ENCODE peak calls at places on chromosomes 7 and 10, in seven cellular contexts. X, I, K, S, A, M and H are unnamed samples. For H3K4me1, the result is how much of the 10 kb centered on the place peaks cover.

GRCh38 chr7:4683884-4684565 is 1.9 kb downstream of the FOXK1 start:
- DNase-seq in A (peak), I (peak), M (peak), K (peak), S (peak), X (peak), H (no peak)

GRCh38 chr10:43068136-43068395 is 8.8 kb upstream of the RET start:
- DNase-seq in S (no peak), K (no peak), X (no peak), M (no peak), A (no peak), I (no peak), H (no peak)

GRCh38 chr10:122232781-122233180 is 38.3 kb upstream of the BTBD16 start:
- DNase-seq in M (no peak), S (no peak), A (no peak), X (peak), K (peak), I (no peak), H (no peak)

GRCh38 chr7:110373514-110374258 is 717.2 kb upstream of the LRRN3 start:
- DNase-seq in S (no peak), X (peak), A (no peak), I (no peak), M (no peak), K (no peak), H (no peak)

GRCh38 chr7:16648551-16648950 is 2.6 kb downstream of the BZW2 start:
- DNase-seq in X (no peak), S (no peak), K (no peak), M (no peak), I (no peak), A (no peak), H (no peak)

GRCh38 chr7:44980393-44981034 is 1.7 kb upstream of the MYO1G start:
- DNase-seq in K (no peak), I (no peak), S (peak), M (peak), A (no peak), X (peak), H (no peak)

GRCh38 chr10:111677747-111678146 is 505.8 kb downstream of the GPAM start:
- DNase-seq in X (peak), A (no peak), I (peak), M (no peak), K (no peak), S (no peak), H (no peak)

GRCh38 chr7:45347804-45348203 is 190.2 kb downstream of the RAMP3 start:
- DNase-seq in X (peak), M (no peak), K (peak), I (peak), S (no peak), A (no peak), H (no peak)

GRCh38 chr10:123381271-123381670 is 227.1 kb downstream of the BUB3 start:
- DNase-seq in M (no peak), A (no peak), X (peak), S (no peak), I (no peak), K (no peak), H (no peak)

GRCh38 chr10:5666324-5667220 is at the start of gene ASB13:
- DNase-seq in K (peak), A (peak), I (peak), M (peak), S (peak), X (peak), H (no peak)

GRCh38 chr7:27774717-27775328 is 34.9 kb downstream of the TAX1BP1 start:
- DNase-seq in S (no peak), X (peak), M (no peak), A (no peak), K (peak), I (peak), H (no peak)

GRCh38 chr10:131901181-131901829 is 497 bp downstream of the PPP2R2D start:
- DNase-seq in X (peak), A (peak), I (peak), M (peak), K (peak), S (peak), H (no peak)

GRCh38 chr10:49393757-49394156 is 2.1 kb downstream of the DRGX start:
- DNase-seq in A (no peak), I (no peak), M (no peak), S (no peak), X (no peak), K (no peak), H (no peak)

GRCh38 chr10:117477961-117478670 is 64.4 kb upstream of the EMX2 start:
- DNase-seq in I (no peak), S (no peak), M (no peak), A (no peak), X (peak), K (peak), H (no peak)

GRCh38 chr7:142584765-142585164 is 164.5 kb upstream of the PRSS1 start:
- DNase-seq in A (no peak), M (no peak), S (no peak), K (no peak), X (no peak), I (no peak), H (no peak)

GRCh38 chr7:134887523-134887922 is 98.8 kb upstream of the AGBL3 start:
- DNase-seq in X (no peak), S (no peak), I (no peak), K (no peak), A (no peak), M (no peak), H (no peak)
- H3K4me1 ChIP-seq in X (under half), S (under half), I (under half), K (under half), A (under half), M (under half), H (half or more)

DNA sequence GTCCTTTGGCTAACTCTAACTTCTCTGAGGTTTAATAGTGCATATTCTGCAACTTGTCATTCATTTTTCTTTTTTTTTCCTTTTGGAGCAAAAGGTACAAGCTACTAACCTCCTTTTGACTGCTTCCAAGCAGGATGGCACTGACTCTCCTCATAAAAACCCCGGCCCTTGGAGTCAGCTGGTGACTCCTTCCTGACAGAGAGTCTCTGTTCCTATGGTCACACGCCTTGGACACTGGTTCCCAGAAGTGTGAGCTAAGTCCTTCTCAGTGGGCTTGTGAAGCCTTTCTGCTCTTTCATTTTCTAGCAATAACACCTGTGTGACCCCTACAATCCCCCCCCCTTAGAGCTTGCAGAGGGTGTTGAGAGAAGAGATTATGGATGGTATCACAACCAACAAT is 21.7 kb downstream of the DOCK4 start:
- DNase-seq in S (no peak), A (no peak), K (no peak), I (no peak), X (no peak), M (no peak), H (no peak)
- H3K4me1 ChIP-seq in S (under half), A (under half), K (under half), I (under half), X (under half), M (under half), H (under half)

GRCh38 chr10:89521368-89521767 is 14.0 kb downstream of the SLC16A12 start:
- DNase-seq in M (no peak), K (no peak), X (no peak), S (no peak), I (no peak), A (no peak), H (no peak)

GRCh38 chr10:89518876-89519842 is 16.2 kb downstream of the SLC16A12 start:
- DNase-seq in A (peak), X (peak), S (no peak), I (peak), M (no peak), K (peak), H (no peak)

GRCh38 chr10:89522463-89522862 is 12.9 kb downstream of the SLC16A12 start:
- DNase-seq in K (peak), X (peak), I (no peak), A (no peak), S (no peak), M (no peak), H (no peak)

GRCh38 chr10:89523274-89523673 is 12.1 kb downstream of the SLC16A12 start:
- DNase-seq in X (peak), K (no peak), A (no peak), I (no peak), S (no peak), M (no peak), H (no peak)

DNA sequence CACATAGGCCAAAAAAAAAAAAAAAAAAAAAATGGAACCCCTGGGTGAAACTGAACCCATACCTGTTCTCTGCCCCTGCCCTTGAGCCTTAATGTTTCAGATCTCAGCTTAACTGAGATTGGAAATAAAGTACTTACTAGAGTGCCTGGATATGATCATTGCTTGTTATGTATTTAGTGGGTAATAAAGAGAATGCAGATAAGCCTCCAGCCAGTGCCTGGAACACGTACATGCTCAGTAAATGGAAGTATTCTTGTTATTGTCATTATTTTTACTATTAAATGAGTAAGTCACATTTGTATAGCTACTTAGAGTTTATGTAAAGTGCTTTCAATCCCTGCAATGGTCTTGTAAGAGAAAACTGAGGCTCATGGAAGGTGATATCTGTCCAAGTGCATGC is 14.7 kb downstream of the SLC16A12 start:
- DNase-seq in K (no peak), I (peak), A (no peak), M (no peak), S (no peak), X (no peak), H (no peak)
- H3K4me1 ChIP-seq in K (under half), I (under half), A (under half), M (under half), S (under half), X (under half), H (under half)

GRCh38 chr10:62058896-62059423 is 157.5 kb downstream of the ARID5B start:
- DNase-seq in K (no peak), X (no peak), M (no peak), S (no peak), A (no peak), I (no peak), H (no peak)
- H3K4me1 ChIP-seq in K (half or more), X (under half), M (under half), S (under half), A (under half), I (under half), H (under half)

DNA sequence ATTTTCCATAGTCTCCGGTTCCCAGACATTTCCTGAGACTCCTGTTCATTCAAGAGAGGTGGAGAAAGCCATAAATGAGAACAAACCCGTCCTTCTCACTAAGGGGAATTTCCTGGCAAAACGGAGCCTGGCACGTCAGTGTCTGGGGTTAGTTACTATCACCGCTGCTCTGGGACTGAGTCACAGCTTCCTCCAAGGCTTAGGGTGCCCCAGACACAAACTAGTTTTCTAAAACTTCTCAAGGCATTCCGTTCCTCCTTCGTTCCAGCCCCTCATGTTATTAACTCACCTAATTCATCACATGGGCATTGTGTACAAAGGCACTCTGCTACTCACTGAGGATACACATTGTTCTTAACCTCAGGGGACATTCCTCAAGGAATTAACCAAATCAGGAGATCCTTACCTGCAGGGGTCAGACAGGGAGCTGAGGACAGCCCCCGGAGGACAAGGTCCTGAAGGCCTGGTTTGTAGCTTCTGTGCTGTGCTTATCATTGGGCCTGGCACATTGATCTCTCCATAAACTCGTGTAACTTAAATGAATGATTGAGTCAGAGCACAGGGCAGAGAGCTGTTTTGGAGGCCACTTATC is 103.0 kb upstream of the KLF6 start:
- DNase-seq in A (peak), M (no peak), S (no peak), K (peak), X (peak), I (no peak), H (no peak)
- H3K4me1 ChIP-seq in A (under half), M (under half), S (under half), K (under half), X (under half), I (under half), H (under half)

GRCh38 chr7:7103343-7104313 is 78.7 kb upstream of the C1GALT1 start:
- DNase-seq in X (peak), I (peak), S (peak), K (peak), M (peak), A (no peak), H (no peak)

GRCh38 chr7:7100432-7100849 is 81.9 kb upstream of the C1GALT1 start:
- DNase-seq in K (peak), M (no peak), A (no peak), S (no peak), I (no peak), X (peak), H (no peak)

GRCh38 chr7:7104971-7105370 is 77.4 kb upstream of the C1GALT1 start:
- DNase-seq in S (no peak), A (no peak), X (no peak), M (no peak), I (no peak), K (no peak), H (no peak)

GRCh38 chr7:7104314-7104698 is 78.0 kb upstream of the C1GALT1 start:
- DNase-seq in S (no peak), I (no peak), K (no peak), M (no peak), X (peak), A (no peak), H (no peak)

DNA sequence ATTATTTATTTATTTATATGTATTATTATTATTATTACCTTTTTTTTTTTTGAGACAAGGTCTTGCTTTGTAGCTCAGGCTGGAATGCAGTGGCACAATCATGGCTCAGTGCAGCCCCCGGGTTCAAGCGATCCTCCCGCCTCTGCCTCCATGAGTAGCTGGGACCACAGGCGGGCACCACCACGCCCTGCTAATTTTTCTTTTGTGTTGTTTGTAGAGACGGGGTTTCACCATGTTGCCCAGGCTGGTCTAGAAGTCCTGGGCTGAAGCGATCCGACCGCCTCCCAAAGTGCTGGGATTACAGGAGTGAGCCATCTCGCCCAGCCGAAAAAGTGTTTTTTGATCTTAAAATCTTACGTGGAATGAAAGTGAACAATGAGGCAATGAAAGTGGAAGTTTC is 79.4 kb upstream of the C1GALT1 start:
- DNase-seq in M (no peak), S (no peak), X (no peak), K (no peak), A (no peak), I (no peak), H (no peak)
- H3K4me1 ChIP-seq in M (under half), S (under half), X (under half), K (under half), A (under half), I (under half), H (under half)